ENCODE peak calls at places on chromosomes 6 and 20, in nine cellular contexts. S is B cell; D is HepG2; U is type B pancreatic cell; P is GM23338; Q is GM12878; V is PC-3; E is GM20000; R is CD4-positive, alpha-beta T cell. B is an unnamed sample.

GRCh38 chr6:15501806-15502450 is 160.9 kb downstream of the DTNBP1 start:
- DNase-seq in S (no peak), V (peak), U (no peak), Q (no peak), P (no peak), R (no peak), D (no peak), E (no peak), B (no peak)

GRCh38 chr6:32982084-32982701 is 13.8 kb downstream of the BRD2 start:
- DNase-seq in Q (no peak), P (no peak), V (peak), R (no peak), D (no peak), E (no peak), U (no peak), S (no peak), B (no peak)

GRCh38 chr20:45867811-45868176 is 10.4 kb downstream of the ZSWIM3 start:
- DNase-seq in V (peak), U (no peak), P (no peak), R (no peak), Q (no peak), S (no peak), E (no peak), D (no peak), B (no peak)

GRCh38 chr6:30918675-30919074 is 4.6 kb downstream of the VARS2 start:
- DNase-seq in P (no peak), E (no peak), S (no peak), R (no peak), D (no peak), V (no peak), U (no peak), Q (no peak), B (no peak)

GRCh38 chr6:3195695-3196497 is 31.6 kb downstream of the TUBB2B start:
- DNase-seq in V (no peak), D (peak), P (peak), S (no peak), Q (no peak), E (no peak), U (no peak), R (no peak), B (no peak)

GRCh38 chr6:129641344-129641743 is 68.6 kb downstream of the ARHGAP18 start:
- DNase-seq in R (no peak), D (peak), S (no peak), Q (no peak), V (no peak), U (no peak), E (no peak), P (no peak), B (no peak)

GRCh38 chr6:76817429-76817828 is 645.9 kb downstream of the HTR1B start:
- DNase-seq in E (no peak), P (no peak), R (no peak), V (no peak), D (no peak), U (no peak), Q (no peak), S (no peak), B (no peak)

GRCh38 chr20:63959699-63960075 is 3.5 kb upstream of the UCKL1 start:
- DNase-seq in E (no peak), R (no peak), V (no peak), S (no peak), D (no peak), U (no peak), Q (no peak), P (no peak), B (no peak)

GRCh38 chr20:39298566-39299501 is 336.7 kb downstream of the DHX35 start:
- DNase-seq in E (no peak), S (no peak), P (no peak), Q (no peak), D (no peak), V (no peak), R (no peak), U (no peak), B (no peak)

GRCh38 chr20:51389543-51389924 is 153.0 kb downstream of the NFATC2 start:
- DNase-seq in E (no peak), Q (no peak), R (no peak), P (no peak), V (no peak), D (no peak), U (no peak), S (no peak), B (no peak)

GRCh38 chr6:85006362-85006761 is 242.0 kb upstream of the TBX18 start:
- DNase-seq in V (no peak), D (no peak), S (no peak), U (no peak), R (no peak), P (peak), E (no peak), Q (no peak), B (no peak)

GRCh38 chr6:129766959-129767728 is 57.2 kb upstream of the ARHGAP18 start:
- DNase-seq in S (peak), E (peak), Q (no peak), P (peak), U (peak), V (peak), R (peak), D (no peak), B (no peak)

GRCh38 chr6:95923518-95923917 is 92.3 kb upstream of the FUT9 start:
- DNase-seq in P (peak), D (peak), U (no peak), E (peak), S (no peak), Q (no peak), V (peak), R (no peak), B (no peak)

GRCh38 chr20:25116746-25117457 is 35.0 kb upstream of the VSX1 start:
- DNase-seq in S (no peak), Q (no peak), U (no peak), R (no peak), V (no peak), D (no peak), P (peak), E (no peak), B (no peak)

GRCh38 chr20:62699296-62699695 is 9.3 kb upstream of the NTSR1 start:
- DNase-seq in D (no peak), P (no peak), U (no peak), S (no peak), E (no peak), Q (no peak), V (no peak), R (no peak), B (no peak)

GRCh38 chr6:17962436-17963031 is 24.9 kb downstream of the KIF13A start:
- DNase-seq in U (no peak), R (no peak), V (no peak), P (no peak), S (no peak), E (no peak), Q (no peak), D (no peak), B (no peak)

GRCh38 chr6:138287144-138287955 is 69.1 kb upstream of the PBOV1 start:
- DNase-seq in R (peak), P (peak), D (peak), Q (no peak), E (peak), U (no peak), V (peak), S (peak), B (no peak)

GRCh38 chr6:145798530-145798929 is 16.1 kb downstream of the FBXO30 start:
- DNase-seq in D (no peak), Q (no peak), P (peak), R (no peak), S (no peak), V (no peak), U (no peak), E (no peak), B (no peak)

GRCh38 chr6:162856885-162857284 is 129.1 kb downstream of the PACRG start:
- DNase-seq in U (no peak), E (no peak), S (no peak), R (no peak), V (peak), Q (no peak), P (peak), D (peak), B (no peak)

GRCh38 chr6:170480045-170480714 is 72.9 kb downstream of the PSMB1 start:
- DNase-seq in E (no peak), R (no peak), D (no peak), U (no peak), Q (no peak), V (no peak), P (peak), S (no peak), B (no peak)

GRCh38 chr6:31412506-31412905 is 9.1 kb downstream of the MICA start:
- DNase-seq in V (no peak), E (no peak), S (no peak), D (no peak), U (no peak), P (no peak), Q (no peak), R (no peak), B (no peak)

GRCh38 chr6:80440496-80441160 is 334.2 kb downstream of the BCKDHB start:
- DNase-seq in R (no peak), V (no peak), P (no peak), E (no peak), U (no peak), D (no peak), S (no peak), Q (no peak), B (no peak)

GRCh38 chr6:138297761-138298298 is 79.5 kb upstream of the PBOV1 start:
- DNase-seq in Q (no peak), V (no peak), U (no peak), P (no peak), R (no peak), S (no peak), D (peak), E (no peak), B (no peak)

GRCh38 chr20:34220581-34220980 is 20.6 kb upstream of the ASIP start:
- DNase-seq in P (no peak), E (no peak), U (no peak), R (no peak), V (peak), Q (no peak), D (no peak), S (no peak), B (no peak)

GRCh38 chr6:2021713-2022125 is 223.7 kb downstream of the GMDS start:
- DNase-seq in U (no peak), D (no peak), S (no peak), V (peak), R (no peak), E (no peak), P (no peak), Q (no peak), B (no peak)

GRCh38 chr6:37049990-37050853 is 44.8 kb downstream of the FGD2 start:
- DNase-seq in P (no peak), E (peak), R (no peak), D (no peak), U (no peak), V (no peak), S (peak), Q (no peak), B (peak)

GRCh38 chr6:79076881-79077641 is 993 bp downstream of the PHIP start:
- DNase-seq in V (peak), R (peak), S (peak), U (peak), D (peak), Q (no peak), P (peak), E (peak), B (peak)

GRCh38 chr6:98724537-98724936 is 109.8 kb upstream of the POU3F2 start:
- DNase-seq in D (peak), V (no peak), U (no peak), E (no peak), R (no peak), P (peak), S (no peak), Q (no peak), B (no peak)

GRCh38 chr20:11216451-11217314 is 542.9 kb upstream of the JAG1 start:
- DNase-seq in S (no peak), Q (no peak), P (no peak), E (no peak), D (peak), U (no peak), V (no peak), R (no peak), B (no peak)

GRCh38 chr6:87397656-87398055 is 10.1 kb upstream of the CFAP206 start:
- DNase-seq in V (no peak), U (no peak), D (no peak), Q (no peak), P (no peak), S (no peak), R (no peak), E (no peak), B (no peak)

DNA sequence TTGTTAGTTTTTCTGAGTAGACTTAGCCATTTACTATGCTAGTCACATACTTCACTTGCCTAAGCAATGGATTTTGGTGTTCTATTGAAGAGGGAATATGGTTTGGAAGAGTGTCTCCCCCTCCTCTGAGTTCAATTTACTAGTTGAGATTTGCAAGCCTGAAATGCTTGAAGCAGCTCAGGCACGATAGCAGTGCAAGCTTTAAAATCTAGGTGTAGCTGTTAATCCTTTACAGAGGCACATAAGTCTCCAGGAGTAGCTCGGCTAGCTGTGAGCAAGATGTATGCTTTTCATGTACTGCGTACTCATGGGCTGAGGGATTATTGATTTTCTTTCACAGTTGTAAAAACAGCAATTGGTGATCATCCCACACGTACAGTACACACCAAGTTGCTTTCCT is 745 bp downstream of the FLRT3 start:
- DNase-seq in S (no peak), R (no peak), E (no peak), Q (no peak), V (peak), P (peak), D (peak), U (no peak), B (no peak)
- TF ChIP-seq CTCF in S (no peak), R (no peak), E (no peak), Q (no peak), V (no peak), P (no peak), D (no peak), U (no peak), B (no peak)

GRCh38 chr6:100370265-100370664 is 94.5 kb downstream of the SIM1 start:
- DNase-seq in R (no peak), D (no peak), Q (no peak), E (no peak), U (no peak), V (peak), P (peak), S (no peak), B (no peak)
- TF ChIP-seq CTCF in R (no peak), D (no peak), Q (no peak), E (no peak), U (peak), V (peak), P (peak), S (no peak), B (no peak)

GRCh38 chr20:19756756-19757486 is 1.1 kb upstream of the RIN2 start:
- DNase-seq in S (no peak), U (no peak), R (no peak), V (peak), P (no peak), Q (no peak), E (peak), D (no peak), B (no peak)
- TF ChIP-seq CTCF in S (no peak), U (no peak), R (no peak), V (peak), P (no peak), Q (no peak), E (no peak), D (peak), B (no peak)

GRCh38 chr20:23078994-23079364 is 7.1 kb downstream of the CD93 start:
- DNase-seq in P (peak), S (no peak), D (peak), R (no peak), Q (no peak), V (peak), U (no peak), E (no peak), B (no peak)
- TF ChIP-seq CTCF in P (peak), S (no peak), D (peak), R (no peak), Q (peak), V (peak), U (peak), E (peak), B (no peak)

DNA sequence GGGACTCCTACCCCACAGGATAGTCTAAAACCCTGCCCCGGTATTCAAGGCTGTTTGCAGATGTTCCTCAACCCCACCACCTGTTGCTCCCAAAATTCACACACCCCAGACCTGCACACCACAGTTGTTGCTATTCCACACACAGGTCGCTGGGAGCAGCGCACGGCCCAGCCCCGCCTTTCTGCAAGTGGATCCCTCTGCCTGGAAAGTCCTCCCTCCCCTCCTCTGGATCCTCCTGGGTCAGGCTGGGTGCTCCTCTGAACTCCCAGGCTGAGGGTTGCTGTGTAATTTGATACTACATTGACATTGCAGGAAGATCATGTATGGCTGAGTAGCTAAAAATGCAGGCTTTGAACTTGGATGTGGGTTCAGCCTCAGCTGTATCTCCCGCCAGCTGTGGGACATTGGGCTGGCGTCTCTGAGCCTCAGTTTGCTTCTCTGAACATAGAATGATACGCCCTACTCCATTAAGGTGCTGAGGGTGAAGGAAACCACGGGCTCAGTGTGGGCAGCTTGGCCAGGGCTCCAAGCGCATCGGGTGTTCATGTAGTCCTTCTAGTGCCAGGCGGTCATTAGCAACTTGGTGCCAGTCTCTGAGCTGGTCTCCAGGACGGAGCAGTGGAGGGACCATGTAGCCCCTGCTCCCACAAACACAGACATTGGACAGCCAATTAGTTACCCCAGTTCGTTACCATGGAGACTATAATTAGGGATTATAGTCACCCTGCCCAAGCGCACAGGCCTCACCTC is 13.9 kb upstream of the CCN5 start:
- DNase-seq in Q (no peak), E (no peak), S (no peak), V (no peak), R (no peak), D (peak), U (no peak), P (peak), B (no peak)
- TF ChIP-seq CTCF in Q (no peak), E (no peak), S (no peak), V (no peak), R (no peak), D (no peak), U (no peak), P (peak), B (no peak)

GRCh38 chr6:150928882-150929281 is 63.4 kb downstream of the MTHFD1L start:
- DNase-seq in P (peak), R (no peak), E (peak), V (no peak), Q (no peak), S (no peak), D (no peak), U (no peak), B (no peak)
- TF ChIP-seq CTCF in P (peak), R (no peak), E (peak), V (peak), Q (peak), S (peak), D (peak), U (peak), B (no peak)

DNA sequence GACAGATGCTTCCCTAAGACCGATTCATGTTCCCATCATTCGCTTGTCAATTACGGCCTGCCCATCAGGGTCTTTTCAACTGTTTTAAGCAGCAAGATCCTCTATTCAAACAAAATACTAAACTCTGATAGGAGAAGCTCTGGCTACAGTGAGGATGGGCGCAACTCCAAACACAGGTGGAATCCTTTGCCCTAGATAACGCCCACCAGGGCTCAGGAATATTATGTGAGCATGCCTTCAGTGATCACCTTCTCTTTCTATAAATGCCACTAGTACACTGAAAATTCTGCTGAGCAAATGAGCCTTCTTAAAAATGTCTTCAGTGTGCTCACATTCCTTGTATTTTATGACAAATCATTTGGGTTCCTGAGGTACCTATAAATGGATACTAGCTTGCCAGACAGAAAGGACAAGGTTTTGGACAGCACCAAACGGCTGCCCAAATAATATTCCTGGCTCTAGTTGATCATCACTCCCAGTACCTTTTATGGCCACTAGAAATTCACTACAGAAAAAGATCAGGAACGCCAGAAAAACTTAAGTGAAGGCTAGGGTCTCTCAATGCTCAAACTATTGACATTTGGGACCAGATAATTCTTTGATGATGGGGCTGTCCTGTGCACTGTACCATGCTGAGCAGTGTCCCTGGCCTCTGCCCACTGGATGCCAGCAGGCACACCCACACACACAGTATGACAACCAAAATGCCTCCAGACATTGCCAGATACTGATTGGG is 13.1 kb downstream of the ZNF217 start:
- DNase-seq in E (no peak), V (peak), R (no peak), Q (no peak), S (no peak), U (peak), P (no peak), D (no peak), B (no peak)
- TF ChIP-seq CTCF in E (no peak), V (peak), R (no peak), Q (peak), S (no peak), U (peak), P (peak), D (peak), B (no peak)

GRCh38 chr20:5119435-5120188 is at the start of gene PCNA:
- DNase-seq in E (peak), R (peak), U (peak), S (peak), V (peak), P (peak), D (peak), Q (peak), B (peak)
- TF ChIP-seq CTCF in E (no peak), R (no peak), U (no peak), S (no peak), V (no peak), P (no peak), D (peak), Q (no peak), B (no peak)

GRCh38 chr20:31548823-31549512 is 34.7 kb downstream of the HM13 start:
- DNase-seq in S (no peak), V (no peak), P (no peak), E (no peak), U (no peak), D (no peak), Q (no peak), R (no peak), B (no peak)

GRCh38 chr20:31544600-31544999 is 30.4 kb downstream of the HM13 start:
- DNase-seq in R (no peak), U (no peak), V (no peak), P (no peak), D (no peak), E (no peak), S (no peak), Q (no peak), B (no peak)

GRCh38 chr20:31547720-31548298 is 33.6 kb downstream of the HM13 start:
- DNase-seq in P (no peak), E (no peak), U (no peak), R (no peak), S (no peak), V (no peak), D (no peak), Q (no peak), B (no peak)

GRCh38 chr20:31549513-31549880 is 35.3 kb downstream of the HM13 start:
- DNase-seq in P (no peak), Q (no peak), U (no peak), D (no peak), V (no peak), R (no peak), S (no peak), E (no peak), B (no peak)

DNA sequence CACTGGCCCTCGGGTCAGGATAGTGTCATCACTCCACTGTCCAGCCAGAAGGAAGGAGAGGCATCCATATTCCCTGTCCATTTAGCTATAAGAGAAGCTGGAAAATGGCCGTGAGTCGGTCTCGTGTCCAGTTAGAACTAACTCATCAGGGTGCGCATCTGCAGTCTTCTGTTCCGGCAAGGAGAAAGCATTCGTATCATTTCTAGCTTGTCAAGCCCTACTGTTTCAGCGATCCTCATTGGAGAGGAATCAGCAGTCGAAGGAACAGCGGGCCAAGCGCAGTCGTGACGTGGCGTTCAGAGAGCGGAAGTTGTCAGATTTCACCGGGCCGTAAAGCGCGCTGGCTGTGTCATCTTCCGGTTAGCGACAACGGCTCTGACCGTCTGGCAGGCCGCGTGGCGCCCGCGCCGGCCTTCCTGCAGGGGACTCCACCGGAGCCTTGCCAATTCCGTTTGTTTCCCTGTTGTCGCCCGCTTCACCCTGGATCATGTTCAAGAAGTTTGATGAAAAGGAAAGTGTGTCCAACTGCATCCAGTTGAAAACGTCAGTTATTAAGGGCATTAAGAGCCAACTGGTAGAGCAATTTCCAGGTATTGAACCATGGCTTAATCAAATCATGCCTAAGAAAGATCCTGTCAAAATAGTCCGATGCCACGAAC is 32.9 kb downstream of the HM13 start:
- DNase-seq in D (peak), P (peak), E (peak), V (peak), Q (peak), U (peak), R (peak), S (peak), B (peak)
- TF ChIP-seq CTCF in D (peak), P (no peak), E (no peak), V (no peak), Q (no peak), U (peak), R (no peak), S (no peak), B (no peak)

B was measured in CD14-positive monocyte.